ENCODE peak calls at places on chromosomes 2 and 18, in nine cellular contexts. X is heart left ventricle, W is IMR-90, V is transverse colon, T is stomach, S is vagina, G is HCT116, Z is esophagus squamous epithelium, A is sigmoid colon. O is an unnamed sample.

GRCh38 chr2:220293966-220294365 is 666.5 kb downstream of the SLC4A3 start:
- DNase-seq in V (no peak), W (no peak), Z (no peak), T (no peak), X (no peak), G (no peak), S (no peak), A (no peak), O (no peak)

GRCh38 chr2:234917245-234917975 is 34.4 kb upstream of the SH3BP4 start:
- DNase-seq in T (no peak), W (no peak), V (no peak), X (no peak), G (no peak), A (no peak), S (no peak), Z (no peak), O (no peak)

GRCh38 chr2:80476535-80477117 is 172.1 kb upstream of the LRRTM1 start:
- DNase-seq in T (no peak), Z (no peak), G (no peak), V (no peak), A (no peak), W (no peak), X (no peak), S (no peak), O (no peak)

GRCh38 chr2:115606350-115606749 is 1163.9 kb downstream of the DPP10 start:
- DNase-seq in S (no peak), V (no peak), A (no peak), Z (no peak), G (no peak), T (no peak), W (no peak), X (no peak), O (no peak)

GRCh38 chr2:105597831-105598293 is 146.8 kb upstream of the NCK2 start:
- DNase-seq in X (no peak), G (no peak), S (no peak), T (no peak), V (no peak), Z (no peak), A (no peak), W (no peak), O (no peak)

GRCh38 chr2:6031165-6031867 is 339.1 kb downstream of the SOX11 start:
- DNase-seq in S (no peak), Z (no peak), A (no peak), V (no peak), X (no peak), T (no peak), W (no peak), G (no peak), O (no peak)

GRCh38 chr18:12282436-12283039 is 25.5 kb upstream of the TUBB6 start:
- DNase-seq in G (no peak), A (no peak), V (no peak), Z (no peak), T (no peak), S (no peak), W (peak), X (peak), O (no peak)

GRCh38 chr2:223815186-223815883 is 22.0 kb downstream of the AP1S3 start:
- DNase-seq in V (no peak), X (no peak), A (no peak), W (peak), S (no peak), G (peak), Z (no peak), T (no peak), O (no peak)

GRCh38 chr2:240963376-240964220 is 34.8 kb upstream of the SNED1 start:
- DNase-seq in S (peak), V (no peak), A (no peak), X (peak), T (peak), W (no peak), Z (no peak), G (no peak), O (peak)

GRCh38 chr2:140892429-140892828 is 1238.4 kb downstream of the LRP1B start:
- DNase-seq in T (no peak), V (no peak), Z (no peak), W (peak), X (no peak), S (no peak), A (no peak), G (no peak), O (no peak)

GRCh38 chr2:75870654-75871137 is 160.0 kb upstream of the GCFC2 start:
- DNase-seq in A (no peak), V (no peak), X (no peak), T (no peak), G (no peak), W (no peak), S (no peak), Z (no peak), O (no peak)

GRCh38 chr2:26479971-26480750 is 2.2 kb upstream of the OTOF start:
- DNase-seq in A (no peak), W (no peak), V (no peak), G (no peak), X (peak), Z (no peak), S (no peak), T (no peak), O (no peak)

GRCh38 chr18:49052891-49053644 is 102.3 kb upstream of the SMAD7 start:
- DNase-seq in S (no peak), X (no peak), W (peak), Z (no peak), T (no peak), V (no peak), A (no peak), G (no peak), O (no peak)

GRCh38 chr2:120938132-120938771 is 202.6 kb downstream of the GLI2 start:
- DNase-seq in T (no peak), G (no peak), W (no peak), S (no peak), V (no peak), X (no peak), A (no peak), Z (no peak), O (no peak)

GRCh38 chr2:196252408-196253114 is 81.2 kb upstream of the STK17B start:
- DNase-seq in S (no peak), T (no peak), A (no peak), Z (no peak), V (no peak), G (no peak), X (no peak), W (peak), O (no peak)

GRCh38 chr18:58520964-58521363 is 107.9 kb downstream of the ALPK2 start:
- DNase-seq in G (no peak), X (no peak), W (peak), V (no peak), A (no peak), T (no peak), Z (no peak), S (no peak), O (no peak)

GRCh38 chr18:48539406-48540328 is 836 bp downstream of the CTIF start:
- DNase-seq in G (no peak), V (peak), W (peak), S (no peak), A (peak), X (peak), T (peak), Z (no peak), O (peak)

GRCh38 chr2:18752667-18753422 is 163.5 kb upstream of the NT5C1B start:
- DNase-seq in S (no peak), G (no peak), V (no peak), W (peak), A (no peak), Z (no peak), X (no peak), T (no peak), O (no peak)

GRCh38 chr2:15970701-15971100 is 30.4 kb downstream of the MYCN start:
- DNase-seq in G (no peak), S (no peak), Z (no peak), T (no peak), X (no peak), V (no peak), W (no peak), A (no peak), O (no peak)

GRCh38 chr2:231800493-231801091 is 14.3 kb downstream of the COPS7B start:
- DNase-seq in S (no peak), X (no peak), V (peak), Z (no peak), W (peak), T (peak), A (no peak), G (peak), O (no peak)

GRCh38 chr2:191688934-191689695 is 11.2 kb downstream of the NABP1 start:
- DNase-seq in G (peak), S (no peak), W (peak), V (no peak), A (no peak), Z (no peak), T (no peak), X (no peak), O (no peak)

GRCh38 chr2:9488583-9489547 is 14.5 kb downstream of the IAH1 start:
- DNase-seq in X (no peak), A (no peak), G (no peak), W (peak), Z (no peak), V (no peak), T (no peak), S (no peak), O (no peak)

GRCh38 chr2:199696048-199696447 is 154.9 kb downstream of the FTCDNL1 start:
- DNase-seq in S (no peak), V (no peak), T (no peak), A (no peak), X (no peak), Z (no peak), G (no peak), W (no peak), O (no peak)

GRCh38 chr18:78853341-78853740 is 126.3 kb upstream of the SALL3 start:
- DNase-seq in V (no peak), G (no peak), T (no peak), A (no peak), S (peak), X (no peak), W (no peak), Z (no peak), O (no peak)

GRCh38 chr2:235390108-235390815 is 103.6 kb upstream of the AGAP1 start:
- DNase-seq in S (no peak), W (peak), T (no peak), V (peak), G (no peak), A (no peak), X (no peak), Z (no peak), O (no peak)

GRCh38 chr2:193847140-193847539 is 1652.4 kb upstream of the TMEFF2 start:
- DNase-seq in G (no peak), X (no peak), T (no peak), A (no peak), S (no peak), V (no peak), Z (no peak), W (no peak), O (no peak)

GRCh38 chr2:219636144-219636915 is 8.9 kb downstream of the SLC4A3 start:
- DNase-seq in W (no peak), G (no peak), V (no peak), A (peak), Z (no peak), T (no peak), S (no peak), X (no peak), O (no peak)

DNA sequence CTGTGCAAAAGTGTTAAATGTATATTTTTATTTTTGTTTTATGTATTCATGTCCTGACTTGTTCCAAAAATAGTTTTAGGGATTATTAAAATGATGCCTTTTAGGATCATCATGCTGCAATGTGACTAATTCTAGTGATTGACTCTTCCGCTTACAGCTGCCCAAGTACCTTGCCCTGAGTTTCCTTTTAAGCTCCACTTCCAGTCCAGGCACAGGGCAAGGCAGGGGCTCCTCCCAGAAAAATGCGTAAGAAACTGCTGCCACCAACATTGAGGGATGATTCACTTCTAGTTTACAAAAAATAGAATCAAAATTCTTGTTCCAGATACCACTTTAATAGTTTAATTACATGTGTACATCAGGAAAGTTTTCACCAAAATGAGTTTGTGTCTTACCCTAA is 116.4 kb downstream of the IRS1 start:
- DNase-seq in V (no peak), G (no peak), W (peak), X (no peak), A (no peak), S (no peak), T (no peak), Z (no peak), O (no peak)
- H3K27ac ChIP-seq in V (no peak), G (peak), W (no peak), X (no peak), A (no peak), S (no peak), T (no peak), Z (no peak), O (no peak)

GRCh38 chr2:184597571-184597980 is 753 bp upstream of the ZNF804A start:
- DNase-seq in G (peak), W (peak), A (no peak), T (no peak), Z (no peak), V (peak), S (no peak), X (no peak), O (no peak)
- TF ChIP-seq POLR2A in G (no peak), W (no peak), A (no peak), T (no peak), Z (no peak), V (no peak), S (no peak), X (no peak), O (no peak)

DNA sequence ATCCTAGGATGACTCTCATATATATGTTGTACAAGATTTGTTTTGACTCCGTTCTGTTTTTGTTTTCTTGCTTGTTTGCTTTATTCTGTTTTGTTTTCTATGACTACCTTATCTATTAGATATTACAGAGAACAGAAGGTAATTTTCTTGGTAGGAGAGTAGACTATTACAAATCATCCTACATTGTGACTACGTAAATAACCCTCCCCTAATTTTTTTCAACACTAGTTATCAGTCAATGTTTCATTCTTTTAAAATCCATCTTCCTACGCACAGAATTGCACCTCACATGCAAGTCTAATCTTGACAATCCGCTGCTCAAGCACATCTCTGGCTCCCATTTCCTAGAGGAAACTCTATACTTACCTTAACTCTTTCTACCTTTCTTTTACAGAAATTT is 792.3 kb upstream of the PIK3C3 start:
- DNase-seq in W (no peak), G (no peak), A (no peak), T (no peak), V (no peak), S (no peak), X (no peak), Z (no peak), O (no peak)
- H3K27ac ChIP-seq in W (no peak), G (no peak), A (no peak), T (no peak), V (no peak), S (no peak), X (no peak), Z (no peak), O (no peak)

DNA sequence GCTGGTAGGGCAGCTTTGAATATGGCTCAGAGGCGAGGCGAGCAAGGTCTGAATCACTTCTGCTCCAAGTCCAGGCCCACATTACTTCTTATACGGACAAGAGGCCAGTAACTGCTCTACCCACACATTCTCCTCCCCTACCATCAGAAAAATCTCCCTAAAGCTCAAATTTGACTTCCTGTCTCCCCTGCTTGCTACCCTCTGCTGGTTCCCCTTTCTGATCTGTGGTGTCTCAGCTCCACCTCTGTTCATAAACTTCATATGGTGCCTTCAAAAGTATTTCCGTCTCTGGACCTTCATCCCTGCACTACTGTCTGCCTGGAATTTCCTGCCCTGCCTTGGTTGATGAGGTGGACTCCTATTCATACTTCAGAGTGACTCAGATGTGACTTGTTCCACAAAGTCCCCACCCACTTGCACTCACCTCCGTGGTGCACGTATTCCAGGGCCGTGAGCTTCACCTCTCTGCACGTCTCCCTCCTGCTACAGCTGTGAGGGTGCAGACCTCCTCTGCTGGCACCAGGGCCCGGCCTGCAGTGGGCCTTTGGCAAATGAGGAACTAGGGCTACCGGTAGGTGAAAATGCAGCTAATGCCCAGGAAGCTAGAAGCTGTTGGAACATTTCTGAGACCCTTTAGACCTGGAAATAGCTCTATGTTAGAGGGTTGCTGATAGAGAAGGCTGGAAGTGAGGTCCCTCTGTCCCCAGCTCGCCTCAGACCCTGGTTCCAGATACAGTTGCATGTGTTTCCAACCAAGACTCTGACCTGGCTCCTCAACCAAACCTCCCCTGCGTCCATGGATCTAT is 24.6 kb upstream of the KCMF1 start:
- DNase-seq in X (no peak), V (peak), A (no peak), T (peak), G (peak), S (no peak), Z (no peak), W (peak), O (no peak)
- TF ChIP-seq POLR2A in X (no peak), V (peak), A (no peak), T (no peak), G (peak), S (no peak), Z (no peak), W (peak), O (no peak)

DNA sequence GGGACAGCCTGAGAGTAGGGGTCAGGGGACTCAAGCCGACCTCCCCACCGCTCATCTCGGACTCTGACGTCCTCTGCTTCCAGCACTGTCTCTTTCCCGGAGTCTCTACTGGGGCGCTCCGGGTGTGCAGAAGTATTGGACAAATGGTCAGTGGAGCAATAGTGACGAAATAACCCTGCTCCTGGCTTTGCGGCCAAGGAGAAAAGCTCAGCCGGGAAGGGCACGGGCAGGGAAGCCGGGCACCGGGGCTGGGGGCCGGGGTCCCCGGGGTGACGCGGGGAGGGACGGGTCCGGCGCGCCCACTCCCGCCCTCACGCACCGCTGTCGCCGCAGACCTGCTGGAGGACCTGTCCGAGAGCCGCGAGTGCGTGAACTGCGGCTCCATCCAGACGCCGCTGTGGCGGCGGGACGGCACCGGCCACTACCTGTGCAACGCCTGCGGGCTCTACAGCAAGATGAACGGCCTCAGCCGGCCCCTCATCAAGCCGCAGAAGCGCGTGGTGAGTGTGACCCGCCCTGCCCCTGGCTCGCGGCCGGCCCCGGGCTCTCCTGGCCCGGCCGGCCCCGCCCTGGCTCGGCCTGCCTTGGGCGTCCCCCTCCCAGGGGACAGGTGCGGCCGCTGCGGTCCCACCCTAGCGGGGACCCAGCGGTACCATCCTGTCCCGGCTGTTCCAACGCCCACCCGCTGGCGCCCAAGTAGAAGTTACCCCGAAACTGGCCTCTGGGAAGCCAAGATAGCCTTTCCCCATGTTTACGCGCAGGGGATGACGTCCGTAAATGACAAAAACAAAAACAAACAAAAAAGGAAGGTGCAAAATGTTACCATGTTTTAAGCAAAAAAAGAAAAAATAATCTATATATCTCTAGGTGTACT is 7.5 kb downstream of the GATA6 start:
- DNase-seq in V (peak), Z (no peak), A (no peak), S (no peak), T (no peak), G (no peak), X (no peak), W (no peak), O (no peak)
- H3K27ac ChIP-seq in V (peak), Z (no peak), A (no peak), S (no peak), T (peak), G (no peak), X (peak), W (no peak), O (peak)

DNA sequence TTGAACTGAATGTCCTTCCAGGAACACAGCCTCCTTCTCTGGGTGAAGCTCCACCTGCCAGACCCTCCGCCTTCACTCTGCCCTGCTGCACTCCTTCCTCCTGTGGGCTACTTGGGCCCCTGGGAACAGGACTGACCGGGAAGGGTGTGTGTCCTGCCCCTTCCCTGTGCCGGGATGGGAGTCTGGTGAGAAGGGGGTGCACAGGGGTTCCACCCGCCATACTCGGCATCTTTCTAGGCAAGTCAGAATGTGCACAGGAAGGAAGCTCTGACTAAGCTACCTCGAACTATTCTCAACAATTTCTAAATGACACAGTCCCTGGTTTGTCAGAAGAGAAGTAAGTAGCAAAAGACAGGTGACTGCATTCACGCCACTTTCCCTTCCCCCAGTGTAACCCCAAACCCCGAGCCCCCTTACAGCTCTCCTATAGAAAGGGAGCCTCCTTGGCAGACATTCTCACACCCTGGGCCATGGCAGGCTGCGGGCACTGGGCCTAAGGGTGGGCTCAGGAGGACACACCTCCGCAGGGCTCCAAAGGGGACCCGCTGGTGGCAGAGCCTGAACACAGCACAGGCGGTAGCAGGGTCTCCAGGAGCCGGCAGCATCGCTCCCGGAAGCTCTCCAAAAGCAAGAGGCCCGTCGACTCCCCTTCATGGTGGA is 184.1 kb downstream of the HDAC4 start:
- DNase-seq in Z (no peak), A (peak), S (no peak), V (no peak), T (peak), W (no peak), X (no peak), G (no peak), O (no peak)
- TF ChIP-seq POLR2A in Z (no peak), A (no peak), S (no peak), V (no peak), T (no peak), W (no peak), X (no peak), G (no peak), O (no peak)